ENCODE peak calls at places on chromosomes 11 and 22, in five cellular contexts. M is pulmonary artery endothelial cell, D is globus pallidus, N is neuronal stem cell, V is kidney epithelial cell. T is an unnamed sample.

GRCh38 chr11:102237096-102237735 is 80.1 kb upstream of the BIRC3 start:
- DNase-seq in M (no peak), D (no peak), N (no peak), V (peak; percentile 34), T (no peak)

GRCh38 chr22:41620646-41621098 is at the start of gene DESI1:
- DNase-seq in M (no peak), D (no peak), N (no peak), V (no peak), T (no peak)

GRCh38 chr22:29830585-29830984 is 7.5 kb downstream of the ASCC2 start:
- DNase-seq in M (no peak), D (no peak), N (no peak), V (no peak), T (peak; percentile 84)

GRCh38 chr22:48722661-48723060 is 1105.0 kb downstream of the BRD1 start:
- DNase-seq in M (no peak), D (no peak), N (no peak), V (no peak), T (no peak)

GRCh38 chr11:95577716-95578460 is 211.7 kb downstream of the FAM76B start:
- DNase-seq in M (no peak), D (no peak), N (no peak), V (peak; percentile 63), T (no peak)

GRCh38 chr11:126157326-126158030 is 54.0 kb downstream of the RPUSD4 start:
- DNase-seq in M (no peak), D (no peak), N (no peak), V (no peak), T (no peak)

GRCh38 chr11:102553835-102554282 is 23.3 kb upstream of the MMP7 start:
- DNase-seq in M (no peak), D (no peak), N (no peak), V (no peak), T (no peak)

GRCh38 chr11:126279191-126279590 is 3.7 kb upstream of the TIRAP start:
- DNase-seq in M (no peak), D (no peak), N (no peak), V (no peak), T (no peak)

GRCh38 chr22:27581241-27581640 is 220.3 kb downstream of the MN1 start:
- DNase-seq in M (no peak), D (peak; percentile 1), N (no peak), V (no peak), T (no peak)

T was measured in left lobe of liver.